ENCODE peak calls at places on chromosomes 3 and 15, in eight cellular contexts. O, K, G, T, V, P, I and H are unnamed samples. For H3K4me1 and H3K27me3, the result is how much of the 10 kb centered on the place peaks cover.

GRCh38 chr3:10417849-10418248 is 87.5 kb downstream of the ATP2B2 start:
- DNase-seq in G (no peak), T (no peak), I (no peak), P (no peak), O (no peak), K (no peak), V (no peak), H (no peak)

GRCh38 chr15:48424076-48424475 is 92.8 kb downstream of the DUT start:
- DNase-seq in G (no peak), K (no peak), V (no peak), T (no peak), P (no peak), I (no peak), O (no peak), H (no peak)

GRCh38 chr3:47108546-47108945 is 55.4 kb downstream of the SETD2 start:
- DNase-seq in I (no peak), G (no peak), P (peak), O (no peak), T (no peak), K (no peak), V (peak), H (no peak)

GRCh38 chr15:57259511-57260143 is 116.7 kb upstream of the CGNL1 start:
- DNase-seq in G (no peak), O (no peak), V (peak), P (peak), T (no peak), K (no peak), I (no peak), H (no peak)

GRCh38 chr15:87816811-87817210 is 439.7 kb downstream of the NTRK3 start:
- DNase-seq in T (no peak), O (no peak), I (no peak), G (no peak), P (no peak), V (no peak), K (no peak), H (no peak)

GRCh38 chr15:37002041-37002689 is 98.2 kb downstream of the MEIS2 start:
- DNase-seq in G (no peak), T (no peak), V (no peak), O (no peak), I (no peak), P (no peak), K (no peak), H (no peak)

GRCh38 chr15:77040673-77041072 is 30.2 kb downstream of the TSPAN3 start:
- DNase-seq in T (no peak), P (no peak), O (no peak), K (no peak), V (no peak), G (no peak), I (no peak), H (no peak)

GRCh38 chr15:69476704-69477473 is 24.3 kb downstream of the RPLP1 start:
- DNase-seq in K (no peak), V (no peak), I (no peak), P (no peak), T (no peak), O (no peak), G (no peak), H (no peak)

GRCh38 chr3:185827595-185828344 is 2.9 kb upstream of the IGF2BP2 start:
- DNase-seq in K (no peak), P (no peak), G (no peak), O (no peak), V (no peak), T (no peak), I (no peak), H (no peak)

GRCh38 chr15:92981333-92981732 is 81.2 kb downstream of the CHD2 start:
- DNase-seq in O (no peak), K (no peak), P (no peak), G (no peak), I (no peak), T (no peak), V (no peak), H (no peak)

GRCh38 chr3:153295906-153296305 is 133.9 kb downstream of the RAP2B start:
- DNase-seq in I (no peak), O (no peak), P (no peak), V (no peak), K (no peak), T (no peak), G (no peak), H (no peak)

GRCh38 chr15:35871282-35871681 is 325.3 kb upstream of the DPH6 start:
- DNase-seq in T (no peak), I (no peak), P (no peak), V (no peak), K (no peak), G (no peak), O (no peak), H (no peak)

GRCh38 chr3:85030052-85030451 is 71.3 kb downstream of the CADM2 start:
- DNase-seq in G (no peak), P (no peak), K (no peak), O (no peak), I (no peak), T (no peak), V (no peak), H (no peak)

GRCh38 chr3:86562095-86562494 is 428.9 kb downstream of the VGLL3 start:
- DNase-seq in K (no peak), G (no peak), T (no peak), V (no peak), P (no peak), O (no peak), I (no peak), H (no peak)

GRCh38 chr15:41983221-41983620 is 10.9 kb upstream of the EHD4 start:
- DNase-seq in O (peak), P (no peak), V (no peak), T (no peak), G (no peak), I (no peak), K (no peak), H (no peak)

GRCh38 chr15:31405200-31405929 is 78.7 kb downstream of the KLF13 start:
- DNase-seq in T (no peak), V (no peak), K (no peak), P (no peak), I (no peak), O (no peak), G (no peak), H (no peak)

GRCh38 chr3:138673641-138674040 is 65.1 kb downstream of the FAIM start:
- DNase-seq in O (no peak), T (no peak), V (no peak), P (no peak), K (no peak), G (no peak), I (no peak), H (no peak)

GRCh38 chr3:124557-125179 is 71.9 kb upstream of the CHL1 start:
- DNase-seq in K (no peak), P (no peak), G (no peak), I (no peak), O (no peak), V (no peak), T (no peak), H (no peak)

GRCh38 chr15:92906563-92907081 is 6.5 kb downstream of the CHD2 start:
- DNase-seq in T (no peak), I (no peak), V (no peak), P (no peak), K (no peak), O (no peak), G (no peak), H (no peak)

GRCh38 chr3:45507820-45508317 is 86.7 kb upstream of the LIMD1 start:
- DNase-seq in O (no peak), T (no peak), V (peak), P (peak), G (peak), I (no peak), K (no peak), H (peak)

GRCh38 chr15:95639208-95639607 is 691.3 kb upstream of the NR2F2 start:
- DNase-seq in I (no peak), T (no peak), G (no peak), K (no peak), O (no peak), P (no peak), V (no peak), H (no peak)

GRCh38 chr3:111846717-111847116 is 12.3 kb upstream of the PHLDB2 start:
- DNase-seq in T (no peak), O (no peak), G (no peak), V (no peak), P (no peak), I (no peak), K (no peak), H (no peak)

GRCh38 chr3:178048768-178049167 is 487.5 kb upstream of the KCNMB2 start:
- DNase-seq in P (no peak), I (no peak), K (no peak), G (no peak), V (no peak), T (no peak), O (no peak), H (no peak)

GRCh38 chr3:18424862-18425640 is at the start of gene SATB1:
- DNase-seq in V (peak), G (peak), I (no peak), T (peak), O (peak), P (peak), K (peak), H (peak)

GRCh38 chr3:32176989-32177701 is 61.3 kb upstream of the CMTM8 start:
- DNase-seq in O (no peak), I (no peak), K (peak), V (peak), T (peak), P (peak), G (no peak), H (no peak)

GRCh38 chr3:126105691-126106187 is 21.8 kb upstream of the SLC41A3 start:
- DNase-seq in V (no peak), P (no peak), I (no peak), O (peak), G (no peak), T (no peak), K (no peak), H (no peak)

GRCh38 chr3:53800041-53800440 is 46.2 kb downstream of the CHDH start:
- DNase-seq in O (no peak), G (no peak), K (no peak), T (no peak), I (no peak), P (no peak), V (no peak), H (no peak)

GRCh38 chr15:32774022-32774421 is 56.2 kb downstream of the GREM1 start:
- DNase-seq in P (no peak), G (no peak), K (no peak), T (no peak), O (no peak), I (no peak), V (no peak), H (no peak)

GRCh38 chr3:102089182-102089581 is 239.9 kb downstream of the NFKBIZ start:
- DNase-seq in G (no peak), K (no peak), V (no peak), P (no peak), O (no peak), T (no peak), I (no peak), H (no peak)

GRCh38 chr15:38624248-38625214 is 59.9 kb upstream of the RASGRP1 start:
- DNase-seq in O (no peak), G (no peak), P (no peak), I (no peak), V (no peak), K (no peak), T (no peak), H (no peak)

GRCh38 chr15:72382146-72382545 is 6.3 kb upstream of the HEXA start:
- DNase-seq in O (no peak), P (no peak), V (no peak), T (no peak), K (no peak), I (no peak), G (no peak), H (no peak)

GRCh38 chr3:152719264-152719663 is 115.7 kb upstream of the P2RY1 start:
- DNase-seq in G (no peak), O (no peak), T (no peak), I (no peak), P (no peak), K (no peak), V (no peak), H (no peak)

GRCh38 chr3:12235691-12236090 is 53.2 kb upstream of the PPARG start:
- DNase-seq in G (no peak), V (no peak), O (no peak), P (no peak), T (no peak), I (no peak), K (no peak), H (no peak)

GRCh38 chr3:189276481-189277190 is 104.9 kb downstream of the TPRG1 start:
- DNase-seq in O (no peak), K (no peak), P (no peak), T (no peak), G (peak), I (no peak), V (no peak), H (peak)

DNA sequence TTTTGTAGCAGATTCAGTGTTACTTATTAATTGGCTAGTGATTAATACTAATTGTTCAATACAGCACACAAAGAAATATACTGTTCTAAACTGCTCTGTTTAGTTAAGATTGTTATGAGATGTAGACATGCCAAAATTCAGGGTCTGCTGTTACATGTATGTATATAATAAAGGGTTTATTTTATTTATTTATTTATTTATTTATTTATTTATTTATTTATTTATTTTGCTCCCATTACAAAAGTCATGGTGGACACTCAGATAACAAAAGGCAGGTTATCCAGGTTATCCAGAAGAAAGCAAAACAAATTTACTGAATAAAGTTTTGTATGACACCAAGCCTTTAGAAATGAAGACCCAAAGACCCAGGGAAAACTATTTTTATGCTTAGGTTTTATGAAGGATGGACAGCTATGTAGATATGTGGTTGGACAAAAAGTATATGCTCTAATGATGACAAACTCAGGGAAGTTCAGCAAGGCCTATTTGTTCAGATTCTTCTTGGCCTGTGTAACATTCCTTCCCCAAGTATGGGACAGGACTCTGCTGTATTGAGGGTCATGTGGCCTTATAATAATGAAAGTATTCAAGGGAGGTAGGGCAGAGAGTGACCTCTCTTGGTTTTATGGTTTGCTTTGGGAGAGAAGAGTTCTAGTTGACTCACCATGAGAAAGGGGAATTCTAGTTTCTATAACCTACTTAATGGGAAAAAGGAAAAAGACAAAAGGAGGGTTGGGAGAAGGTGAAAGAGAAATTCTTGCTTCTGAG is 1056.8 kb downstream of the ROBO2 start:
- DNase-seq in V (no peak), K (no peak), G (no peak), I (no peak), T (no peak), P (no peak), O (no peak), H (no peak)
- H3K4me1 ChIP-seq in V (under half), K (under half), G (under half), I (under half), T (under half), P (under half), O (under half), H (under half)

GRCh38 chr3:67624078-67624477 is 30.3 kb downstream of the SUCLG2 start:
- DNase-seq in I (no peak), G (no peak), T (no peak), O (no peak), V (no peak), P (no peak), K (no peak), H (no peak)
- H3K27ac ChIP-seq in I (no peak), G (no peak), T (no peak), O (no peak), V (no peak), P (no peak), K (no peak), H (no peak)

GRCh38 chr15:29141908-29142747 is 127.5 kb downstream of the NSMCE3 start:
- DNase-seq in I (no peak), P (no peak), V (peak), T (no peak), K (no peak), O (peak), G (no peak), H (peak)

GRCh38 chr15:29140475-29141172 is 129.0 kb downstream of the NSMCE3 start:
- DNase-seq in K (no peak), O (peak), T (no peak), I (no peak), V (peak), G (no peak), P (no peak), H (peak)

GRCh38 chr15:29143293-29143692 is 126.3 kb downstream of the NSMCE3 start:
- DNase-seq in T (no peak), G (no peak), K (no peak), V (no peak), I (no peak), P (no peak), O (no peak), H (no peak)

GRCh38 chr15:29141206-29141907 is 128.3 kb downstream of the NSMCE3 start:
- DNase-seq in O (peak), K (no peak), T (no peak), G (no peak), P (no peak), V (peak), I (no peak), H (peak)

GRCh38 chr15:29143909-29144308 is 125.7 kb downstream of the NSMCE3 start:
- DNase-seq in T (no peak), K (no peak), I (no peak), V (no peak), G (no peak), P (no peak), O (no peak), H (no peak)
- H3K27me3 ChIP-seq in T (under half), K (under half), I (under half), V (under half), G (under half), P (under half), O (under half), H (under half)

GRCh38 chr15:74420193-74420905 is 13.4 kb downstream of the SEMA7A start:
- DNase-seq in I (no peak), T (no peak), K (peak), G (peak), P (no peak), V (no peak), O (no peak), H (no peak)

GRCh38 chr15:74418575-74419338 is 15.0 kb downstream of the SEMA7A start:
- DNase-seq in G (no peak), I (no peak), P (no peak), V (no peak), T (no peak), K (no peak), O (no peak), H (no peak)

GRCh38 chr15:74417670-74418069 is 16.1 kb downstream of the SEMA7A start:
- DNase-seq in I (no peak), O (no peak), K (no peak), P (no peak), T (no peak), V (no peak), G (no peak), H (no peak)

GRCh38 chr15:74421302-74422245 is 12.2 kb downstream of the SEMA7A start:
- DNase-seq in P (no peak), V (no peak), O (no peak), T (no peak), G (no peak), K (no peak), I (no peak), H (peak)

DNA sequence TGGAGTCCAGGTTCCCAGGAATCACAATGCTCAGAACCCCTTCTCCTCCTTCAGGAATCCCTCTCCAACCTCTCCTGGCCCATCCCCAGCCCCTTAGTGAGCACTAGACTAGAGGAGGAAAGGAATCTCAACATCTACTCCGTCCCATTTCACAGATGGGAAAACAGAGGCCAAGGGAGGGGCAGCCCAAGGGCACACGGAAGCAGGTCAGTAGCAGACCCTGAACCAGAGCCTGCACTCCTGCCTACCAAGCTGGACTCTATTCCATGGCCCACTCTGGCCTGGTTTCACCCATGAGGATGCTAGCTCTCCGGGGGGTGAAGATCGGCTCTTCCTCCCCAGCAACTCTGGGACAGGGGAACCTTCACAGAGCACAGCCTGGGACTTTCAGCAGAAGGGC is 14.3 kb downstream of the SEMA7A start:
- DNase-seq in G (no peak), T (no peak), O (no peak), I (no peak), V (no peak), P (no peak), K (no peak), H (no peak)
- H3K4me1 ChIP-seq in G (under half), T (under half), O (under half), I (under half), V (under half), P (under half), K (under half), H (under half)

GRCh38 chr3:100073049-100073422 is 41.3 kb downstream of the FILIP1L start:
- DNase-seq in T (no peak), O (no peak), V (no peak), I (no peak), P (no peak), K (no peak), G (no peak), H (no peak)

GRCh38 chr3:100067589-100067988 is 46.7 kb downstream of the FILIP1L start:
- DNase-seq in T (no peak), P (no peak), O (no peak), I (no peak), K (no peak), V (no peak), G (no peak), H (no peak)

GRCh38 chr3:100068758-100069345 is 45.4 kb downstream of the FILIP1L start:
- DNase-seq in K (peak), I (peak), T (peak), P (peak), G (peak), V (peak), O (peak), H (peak)

GRCh38 chr3:100072328-100073048 is 41.8 kb downstream of the FILIP1L start:
- DNase-seq in I (no peak), T (no peak), K (no peak), O (no peak), G (no peak), V (no peak), P (no peak), H (no peak)

DNA sequence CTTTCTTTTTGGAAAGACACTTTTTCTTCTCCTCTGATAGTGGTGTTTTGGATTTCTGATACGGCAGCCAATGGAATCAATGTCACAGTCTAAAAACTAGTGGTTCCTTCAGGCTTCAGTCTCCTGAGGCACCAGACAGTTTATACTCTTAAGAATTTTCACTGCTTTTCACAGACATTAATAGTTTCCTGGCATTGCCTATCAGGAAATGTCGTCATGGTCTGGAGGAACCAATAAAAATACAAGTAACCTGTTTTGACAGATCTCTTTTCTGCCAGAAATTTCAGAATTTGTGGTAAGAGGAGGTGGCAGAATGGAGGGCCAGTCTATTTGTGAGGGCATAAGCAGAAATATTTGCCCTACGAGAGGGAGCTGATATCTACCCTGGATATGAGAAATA is 44.8 kb downstream of the FILIP1L start:
- DNase-seq in O (no peak), P (no peak), T (no peak), K (no peak), G (no peak), V (no peak), I (no peak), H (no peak)
- H3K27ac ChIP-seq in O (peak), P (no peak), T (no peak), K (no peak), G (no peak), V (no peak), I (no peak), H (peak)

DNA sequence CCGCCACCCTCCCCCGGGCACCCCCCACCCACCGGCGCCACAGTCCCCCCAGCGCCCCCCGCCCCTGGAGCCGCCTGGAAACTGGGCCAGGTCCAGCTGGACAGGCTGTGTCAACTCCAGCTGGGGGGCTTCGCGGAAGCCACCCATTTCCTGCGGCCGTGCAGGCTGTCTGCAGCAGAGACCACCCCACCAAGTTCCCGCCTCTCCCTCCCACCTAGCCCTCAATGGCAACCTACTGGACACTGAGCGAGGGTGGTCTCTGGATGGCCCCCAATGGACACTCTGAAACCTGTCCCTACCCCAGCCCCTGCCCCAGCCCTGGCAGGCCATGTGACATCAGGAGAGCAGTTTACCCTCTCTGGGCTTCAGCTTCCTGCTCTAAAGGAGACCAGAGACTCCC is 62.9 kb upstream of the GATA2 start:
- DNase-seq in G (no peak), T (no peak), V (no peak), K (no peak), P (no peak), I (no peak), O (no peak), H (no peak)
- H3K27me3 ChIP-seq in G (under half), T (under half), V (under half), K (under half), P (under half), I (under half), O (under half), H (under half)

GRCh38 chr3:192834428-192834827 is 83.2 kb downstream of the MB21D2 start:
- DNase-seq in T (no peak), K (no peak), P (no peak), O (no peak), I (no peak), V (no peak), G (no peak), H (no peak)
- H3K4me1 ChIP-seq in T (under half), K (under half), P (under half), O (under half), I (under half), V (under half), G (under half), H (under half)